ENCODE peak calls at places on chromosome 3, in four cellular contexts. Y, S, Z and V are unnamed samples.

GRCh38 chr3:3737511-3737910 is 61.7 kb upstream of the LRRN1 start:
- DNase-seq in Y (no peak), S (no peak), Z (no peak), V (no peak)

GRCh38 chr3:85781806-85782205 is 823.0 kb downstream of the CADM2 start:
- DNase-seq in Y (peak; percentile 18), S (peak; percentile 14), Z (no peak), V (no peak)

GRCh38 chr3:64176461-64176996 is 48.7 kb downstream of the PRICKLE2 start:
- DNase-seq in Y (no peak), S (peak; percentile 39), Z (no peak), V (no peak)

GRCh38 chr3:192444096-192444790 is 283.1 kb downstream of the FGF12 start:
- DNase-seq in Y (peak; percentile 44), S (peak; percentile 29), Z (peak; percentile 59), V (no peak)

GRCh38 chr3:152405915-152406802 is 137.4 kb downstream of the MBNL1 start:
- DNase-seq in Y (peak; percentile 23), S (peak; percentile 81), Z (no peak), V (peak; percentile 97)

GRCh38 chr3:186618318-186618938 is 5.6 kb downstream of the AHSG start:
- DNase-seq in Y (no peak), S (no peak), Z (no peak), V (no peak)

GRCh38 chr3:188772886-188773285 is 398.9 kb upstream of the TPRG1 start:
- DNase-seq in Y (peak; percentile 73), S (peak; percentile 80), Z (no peak), V (no peak)

GRCh38 chr3:184466413-184466960 is 86.6 kb downstream of the CHRD start:
- DNase-seq in Y (no peak), S (peak; percentile 73), Z (no peak), V (no peak)

GRCh38 chr3:21893250-21893649 is 142.2 kb upstream of the ZNF385D start:
- DNase-seq in Y (no peak), S (peak; percentile 70), Z (no peak), V (no peak)

GRCh38 chr3:42670670-42671069 is 14.7 kb upstream of the KLHL40 start:
- DNase-seq in Y (no peak), S (no peak), Z (no peak), V (no peak)

GRCh38 chr3:61847784-61848462 is 286.6 kb downstream of the PTPRG start:
- DNase-seq in Y (peak; percentile 36), S (peak; percentile 73), Z (peak; percentile 49), V (no peak)

GRCh38 chr3:134427400-134428111 is 53.3 kb upstream of the AMOTL2 start:
- DNase-seq in Y (peak; percentile 98), S (peak; percentile 99), Z (no peak), V (peak; percentile 100)

GRCh38 chr3:38133557-38134405 is 3.1 kb downstream of the ACAA1 start:
- DNase-seq in Y (no peak), S (no peak), Z (no peak), V (no peak)